ENCODE peak calls at places on chromosomes 13 and 19, in nine cellular contexts. Y is left ventricle myocardium inferior, T is caudate nucleus, Z is upper lobe of right lung, N is thoracic aorta, A is heart left ventricle, J is PC-3, I is dorsolateral prefrontal cortex, F is cardiac muscle cell. W is an unnamed sample.
A peak's percentile ranks its signal among the peaks of the same experiment; 100 is the strongest.

GRCh38 chr19:12166596-12166995 is 3.7 kb downstream of the ZNF136 start:
- DNase-seq in F (no peak), A (no peak), T (no peak), Y (no peak), I (no peak), J (no peak), N (no peak), Z (no peak), W (no peak)

GRCh38 chr13:49052801-49053200 is 77.1 kb downstream of the FNDC3A start:
- DNase-seq in J (no peak), A (no peak), Z (no peak), Y (no peak), I (no peak), F (no peak), N (no peak), T (no peak), W (no peak)

GRCh38 chr13:29693297-29693945 is 97.9 kb upstream of the SLC7A1 start:
- DNase-seq in F (no peak), J (no peak), Z (no peak), T (no peak), Y (no peak), N (no peak), I (no peak), A (no peak), W (no peak)

GRCh38 chr13:27918918-27919255 is 913 bp upstream of the PDX1 start:
- DNase-seq in Y (no peak), T (no peak), N (no peak), F (no peak), A (no peak), I (no peak), J (no peak), Z (no peak), W (no peak)

GRCh38 chr19:8610041-8610927 is at the start of gene ADAMTS10:
- DNase-seq in A (peak; percentile 57), N (no peak), Z (no peak), T (no peak), Y (peak; percentile 51), J (no peak), F (peak; percentile 69), I (no peak), W (peak; percentile 39)

GRCh38 chr13:78325585-78325984 is 277.8 kb downstream of the POU4F1 start:
- DNase-seq in Y (no peak), Z (no peak), T (no peak), I (no peak), F (no peak), J (no peak), A (no peak), N (no peak), W (no peak)

GRCh38 chr13:76397413-76397812 is 488.8 kb downstream of the KCTD12 start:
- DNase-seq in J (no peak), Y (no peak), Z (no peak), A (no peak), N (no peak), F (no peak), T (no peak), I (no peak), W (no peak)

GRCh38 chr13:51475727-51476521 is 23.1 kb upstream of the INTS6 start:
- DNase-seq in A (no peak), Z (no peak), Y (no peak), N (no peak), I (no peak), T (no peak), J (peak; percentile 25), F (no peak), W (peak; percentile 15)

GRCh38 chr13:27432612-27433210 is 8.3 kb downstream of the GTF3A start:
- DNase-seq in Y (no peak), F (no peak), A (no peak), I (no peak), T (no peak), N (no peak), J (no peak), Z (no peak), W (no peak)

GRCh38 chr19:29372461-29372860 is 153.3 kb upstream of the VSTM2B start:
- DNase-seq in A (no peak), I (no peak), N (no peak), Z (no peak), T (no peak), J (no peak), Y (no peak), F (no peak), W (no peak)

GRCh38 chr13:104140557-104140956 is 1074.3 kb upstream of the SLC10A2 start:
- DNase-seq in N (no peak), J (peak; percentile 55), F (no peak), Z (no peak), I (no peak), A (no peak), Y (no peak), T (no peak), W (no peak)

GRCh38 chr13:45341799-45342584 is 1.0 kb upstream of the TPT1 start:
- DNase-seq in I (peak; percentile 54), Z (peak; percentile 73), N (peak; percentile 58), J (peak; percentile 28), F (peak; percentile 42), T (no peak), A (peak; percentile 47), Y (peak; percentile 31), W (no peak)

GRCh38 chr13:102901615-102902305 is 55.9 kb downstream of the ERCC5 start:
- DNase-seq in F (no peak), I (no peak), Z (no peak), J (peak; percentile 5), T (no peak), Y (no peak), N (no peak), A (no peak), W (no peak)

GRCh38 chr19:51694318-51695085 is 1.4 kb downstream of the SPACA6 start:
- DNase-seq in I (no peak), N (no peak), T (no peak), J (no peak), A (no peak), Y (no peak), F (no peak), Z (no peak), W (no peak)

GRCh38 chr13:24802074-24802473 is 38.1 kb downstream of the RNF17 start:
- DNase-seq in N (no peak), J (no peak), Z (no peak), I (no peak), A (no peak), F (no peak), T (no peak), Y (no peak), W (no peak)

GRCh38 chr19:2540646-2541454 is 64.9 kb downstream of the GADD45B start:
- DNase-seq in Z (peak; percentile 94), I (no peak), J (peak; percentile 96), A (peak; percentile 95), Y (peak; percentile 93), N (peak; percentile 75), T (no peak), F (peak; percentile 97), W (no peak)

GRCh38 chr13:46490129-46490528 is 62.8 kb upstream of the LRCH1 start:
- DNase-seq in N (no peak), J (no peak), T (no peak), Z (no peak), I (no peak), A (no peak), F (no peak), Y (no peak), W (no peak)
- H3K27ac ChIP-seq in N (peak overlapping the region; percentile 80), J (peak overlapping the region; percentile 45), T (no peak overlapping the region), Z (no peak overlapping the region), I (no peak overlapping the region), A (no peak overlapping the region), F (no peak overlapping the region), Y (no peak overlapping the region), W (no peak overlapping the region)

GRCh38 chr19:47704656-47705055 is 8.6 kb upstream of the EHD2 start:
- DNase-seq in A (no peak), I (no peak), J (peak; percentile 22), T (no peak), Z (no peak), F (no peak), Y (no peak), N (no peak), W (no peak)
- H3K27ac ChIP-seq in A (no peak overlapping the region), I (no peak overlapping the region), J (no peak overlapping the region), T (no peak overlapping the region), Z (no peak overlapping the region), F (no peak overlapping the region), Y (no peak overlapping the region), N (no peak overlapping the region), W (no peak overlapping the region)

GRCh38 chr19:50039968-50040367 is 14.2 kb downstream of the ZNF473 start:
- DNase-seq in J (no peak), I (no peak), A (no peak), T (no peak), Z (no peak), Y (no peak), N (no peak), F (no peak), W (no peak)

GRCh38 chr19:50043967-50044366 is 18.2 kb downstream of the ZNF473 start:
- DNase-seq in Z (no peak), Y (no peak), F (no peak), A (no peak), T (no peak), I (no peak), N (no peak), J (no peak), W (no peak)

GRCh38 chr19:50044922-50045321 is 19.1 kb downstream of the ZNF473 start:
- DNase-seq in Y (no peak), T (no peak), Z (no peak), J (no peak), I (no peak), N (no peak), F (no peak), A (no peak), W (no peak)

GRCh38 chr19:50042363-50043024 is 16.7 kb downstream of the ZNF473 start:
- DNase-seq in T (no peak), J (no peak), A (no peak), N (no peak), F (no peak), Y (no peak), Z (no peak), I (no peak), W (no peak)

DNA sequence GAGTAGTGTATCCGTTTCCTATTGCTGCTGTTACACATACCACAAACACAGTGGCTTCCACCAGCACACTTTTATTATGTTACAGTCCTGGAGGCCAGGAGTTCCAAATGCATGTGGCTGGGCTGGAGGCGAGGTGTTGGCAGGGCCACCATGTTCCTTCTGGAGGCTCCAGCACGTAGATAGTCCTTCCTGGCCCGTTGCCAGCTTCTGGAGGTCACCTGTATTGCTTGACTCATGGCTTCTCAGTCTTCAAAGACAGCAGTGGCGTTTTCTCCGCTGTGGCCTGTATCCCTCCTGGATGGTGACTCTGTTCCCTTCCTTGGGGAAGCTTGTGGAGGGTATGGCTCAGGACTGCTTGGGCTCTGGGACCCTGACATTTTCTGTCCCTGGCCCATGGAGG is 15.2 kb downstream of the ZNF473 start:
- DNase-seq in T (no peak), Z (no peak), J (no peak), N (no peak), A (no peak), F (no peak), I (no peak), Y (no peak), W (no peak)
- H3K27ac ChIP-seq in T (no peak overlapping the region), Z (no peak overlapping the region), J (no peak overlapping the region), N (no peak overlapping the region), A (no peak overlapping the region), F (no peak overlapping the region), I (no peak overlapping the region), Y (no peak overlapping the region), W (no peak overlapping the region)

DNA sequence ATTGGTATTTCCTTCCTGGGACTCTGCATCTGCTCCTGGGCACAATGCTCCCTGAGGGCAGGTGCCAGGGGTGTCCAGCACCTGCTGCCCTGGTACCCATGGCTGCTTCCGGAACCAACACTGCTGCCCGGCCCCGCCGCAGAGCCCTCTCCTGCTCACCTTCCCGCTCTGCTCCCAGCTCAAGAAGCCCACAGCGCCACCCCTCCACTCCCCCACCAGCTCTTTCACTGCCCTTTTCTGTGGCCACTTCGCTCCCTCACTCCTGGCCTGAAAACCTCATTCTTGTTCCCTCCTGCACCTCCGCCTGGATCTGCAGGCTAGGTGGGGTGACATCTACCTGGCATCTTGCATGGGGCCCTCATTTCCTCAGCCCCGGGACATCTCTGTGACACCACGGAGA is 6.4 kb downstream of the ZNF787 start:
- DNase-seq in I (no peak), Y (no peak), F (no peak), Z (no peak), N (no peak), T (no peak), J (no peak), A (no peak), W (no peak)
- H3K27ac ChIP-seq in I (no peak overlapping the region), Y (peak overlapping the region; percentile 23), F (peak overlapping the region; percentile 93), Z (no peak overlapping the region), N (no peak overlapping the region), T (no peak overlapping the region), J (no peak overlapping the region), A (no peak overlapping the region), W (no peak overlapping the region)

W was measured in CD4-positive, CD25-positive, alpha-beta regulatory T cell.